ENCODE peak calls at places on chromosomes 16 and 17, in ten cellular contexts. One of them, this sample, is unnamed.

GRCh38 chr16:62363451-62363850 is 327.2 kb upstream of the CDH8 start:
- DNase-seq in PC-9: no peak
- DNase-seq in neural crest cell: no peak
- DNase-seq in GM13976: no peak
- DNase-seq in endothelial cell: no peak
- DNase-seq in pancreas: no peak
- DNase-seq in cardiac muscle cell: no peak
- DNase-seq in fibroblast of the aortic adventitia: no peak
- DNase-seq in mesothelial cell of epicardium: no peak
- DNase-seq in heart right ventricle: no peak
- DNase-seq in this sample: no peak

GRCh38 chr17:81123052-81124048 is 42.0 kb upstream of the PVALEF start:
- DNase-seq in GM13976: no peak
- DNase-seq in heart right ventricle: no peak
- DNase-seq in pancreas: no peak
- DNase-seq in PC-9: no peak
- DNase-seq in fibroblast of the aortic adventitia: no peak
- DNase-seq in cardiac muscle cell: no peak
- DNase-seq in mesothelial cell of epicardium: no peak
- DNase-seq in neural crest cell: no peak
- DNase-seq in endothelial cell: no peak
- DNase-seq in this sample: no peak

GRCh38 chr16:75305364-75306101 is 54.1 kb upstream of the BCAR1 start:
- DNase-seq in GM13976: peak; percentile 49
- DNase-seq in mesothelial cell of epicardium: no peak
- DNase-seq in neural crest cell: no peak
- DNase-seq in pancreas: peak; percentile 78
- DNase-seq in heart right ventricle: peak; percentile 41
- DNase-seq in PC-9: peak; percentile 85
- DNase-seq in endothelial cell: peak; percentile 44
- DNase-seq in fibroblast of the aortic adventitia: peak; percentile 100
- DNase-seq in cardiac muscle cell: peak; percentile 99
- DNase-seq in this sample: no peak

GRCh38 chr16:2912330-2913199 is 834 bp downstream of the FLYWCH1 start:
- DNase-seq in fibroblast of the aortic adventitia: peak; percentile 82
- DNase-seq in GM13976: no peak
- DNase-seq in mesothelial cell of epicardium: no peak
- DNase-seq in cardiac muscle cell: peak; percentile 79
- DNase-seq in neural crest cell: no peak
- DNase-seq in endothelial cell: peak; percentile 31
- DNase-seq in heart right ventricle: peak; percentile 38
- DNase-seq in PC-9: peak; percentile 25
- DNase-seq in pancreas: no peak
- DNase-seq in this sample: no peak

GRCh38 chr17:32517982-32518381 is 31.2 kb downstream of the CDK5R1 start:
- DNase-seq in neural crest cell: no peak
- DNase-seq in fibroblast of the aortic adventitia: no peak
- DNase-seq in pancreas: no peak
- DNase-seq in heart right ventricle: no peak
- DNase-seq in endothelial cell: no peak
- DNase-seq in PC-9: no peak
- DNase-seq in cardiac muscle cell: no peak
- DNase-seq in GM13976: no peak
- DNase-seq in mesothelial cell of epicardium: no peak
- DNase-seq in this sample: no peak

GRCh38 chr16:84361546-84361945 is 6.8 kb upstream of the ATP2C2 start:
- DNase-seq in PC-9: no peak
- DNase-seq in fibroblast of the aortic adventitia: no peak
- DNase-seq in cardiac muscle cell: no peak
- DNase-seq in mesothelial cell of epicardium: no peak
- DNase-seq in endothelial cell: no peak
- DNase-seq in GM13976: no peak
- DNase-seq in heart right ventricle: no peak
- DNase-seq in pancreas: no peak
- DNase-seq in neural crest cell: no peak
- DNase-seq in this sample: no peak

GRCh38 chr17:13002761-13003453 is 14.9 kb downstream of the ELAC2 start:
- DNase-seq in cardiac muscle cell: peak; percentile 86
- DNase-seq in neural crest cell: peak; percentile 88
- DNase-seq in mesothelial cell of epicardium: peak; percentile 62
- DNase-seq in endothelial cell: peak; percentile 75
- DNase-seq in GM13976: peak; percentile 77
- DNase-seq in pancreas: peak; percentile 41
- DNase-seq in PC-9: peak; percentile 50
- DNase-seq in heart right ventricle: peak; percentile 77
- DNase-seq in fibroblast of the aortic adventitia: peak; percentile 86
- DNase-seq in this sample: peak; percentile 59

GRCh38 chr17:51059781-51060180 is 60.9 kb downstream of the SPAG9 start:
- DNase-seq in fibroblast of the aortic adventitia: peak; percentile 60
- DNase-seq in endothelial cell: no peak
- DNase-seq in cardiac muscle cell: peak; percentile 25
- DNase-seq in GM13976: no peak
- DNase-seq in heart right ventricle: no peak
- DNase-seq in PC-9: no peak
- DNase-seq in pancreas: no peak
- DNase-seq in neural crest cell: no peak
- DNase-seq in mesothelial cell of epicardium: no peak
- DNase-seq in this sample: no peak

GRCh38 chr17:6425407-6425806 is 9.5 kb downstream of the AIPL1 start:
- DNase-seq in mesothelial cell of epicardium: no peak
- DNase-seq in GM13976: no peak
- DNase-seq in heart right ventricle: no peak
- DNase-seq in cardiac muscle cell: no peak
- DNase-seq in PC-9: no peak
- DNase-seq in neural crest cell: no peak
- DNase-seq in fibroblast of the aortic adventitia: no peak
- DNase-seq in endothelial cell: no peak
- DNase-seq in pancreas: no peak
- DNase-seq in this sample: no peak
- TF ChIP-seq CTCF in mesothelial cell of epicardium: no peak
- TF ChIP-seq CTCF in GM13976: no peak
- TF ChIP-seq CTCF in heart right ventricle: no peak
- TF ChIP-seq CTCF in cardiac muscle cell: no peak
- TF ChIP-seq CTCF in PC-9: no peak
- TF ChIP-seq CTCF in neural crest cell: no peak
- TF ChIP-seq CTCF in fibroblast of the aortic adventitia: no peak
- TF ChIP-seq CTCF in endothelial cell: no peak
- TF ChIP-seq CTCF in pancreas: no peak
- TF ChIP-seq CTCF in this sample: no peak

DNA sequence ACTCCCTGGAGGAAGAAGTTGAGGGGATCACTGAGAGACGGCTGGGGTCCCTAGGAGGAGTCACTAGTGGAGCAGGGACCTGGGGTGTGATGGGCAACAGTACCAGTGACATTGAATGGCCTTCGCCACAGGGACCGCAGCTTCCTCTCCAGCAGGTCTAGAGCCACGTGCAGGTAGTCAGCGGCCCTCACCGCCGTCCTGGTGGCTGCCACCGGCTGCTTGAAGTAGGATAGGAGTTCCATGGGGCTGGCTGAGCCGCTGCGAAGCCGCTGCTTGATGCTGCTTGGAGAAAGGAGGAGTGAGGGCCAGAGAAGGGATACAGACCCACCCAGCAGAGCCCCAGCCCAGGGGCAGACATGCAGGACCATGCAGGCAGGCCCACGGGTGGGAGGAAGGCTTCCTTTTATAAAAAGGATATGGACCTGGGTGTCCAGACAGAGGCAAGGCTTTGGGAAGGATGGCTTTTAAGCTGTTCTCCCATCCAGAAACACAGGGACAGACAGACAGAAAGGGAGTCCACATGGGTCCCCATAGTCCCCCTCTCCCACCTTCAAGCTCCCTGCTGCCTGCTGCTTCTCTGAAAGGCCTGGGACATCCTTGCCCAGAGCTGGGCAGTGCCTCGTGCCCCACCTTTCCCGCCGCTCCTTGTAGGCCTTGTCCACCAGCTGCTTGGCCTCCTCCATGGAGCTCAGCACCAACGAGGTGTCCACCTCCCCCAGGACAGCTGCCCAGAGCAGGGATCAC is 827 bp downstream of the MPO start:
- DNase-seq in mesothelial cell of epicardium: no peak
- DNase-seq in pancreas: no peak
- DNase-seq in GM13976: peak; percentile 33
- DNase-seq in neural crest cell: no peak
- DNase-seq in endothelial cell: no peak
- DNase-seq in PC-9: no peak
- DNase-seq in heart right ventricle: no peak
- DNase-seq in fibroblast of the aortic adventitia: no peak
- DNase-seq in cardiac muscle cell: no peak
- DNase-seq in this sample: no peak
- TF ChIP-seq CTCF in mesothelial cell of epicardium: no peak
- TF ChIP-seq CTCF in pancreas: no peak
- TF ChIP-seq CTCF in GM13976: no peak
- TF ChIP-seq CTCF in neural crest cell: no peak
- TF ChIP-seq CTCF in endothelial cell: no peak
- TF ChIP-seq CTCF in PC-9: no peak
- TF ChIP-seq CTCF in heart right ventricle: no peak
- TF ChIP-seq CTCF in fibroblast of the aortic adventitia: no peak
- TF ChIP-seq CTCF in cardiac muscle cell: no peak
- TF ChIP-seq CTCF in this sample: no peak

GRCh38 chr16:55543470-55543869 is 23.0 kb upstream of the CAPNS2 start:
- DNase-seq in heart right ventricle: no peak
- DNase-seq in PC-9: no peak
- DNase-seq in GM13976: no peak
- DNase-seq in pancreas: no peak
- DNase-seq in cardiac muscle cell: peak; percentile 63
- DNase-seq in mesothelial cell of epicardium: no peak
- DNase-seq in endothelial cell: no peak
- DNase-seq in fibroblast of the aortic adventitia: peak; percentile 72
- DNase-seq in neural crest cell: no peak
- DNase-seq in this sample: no peak
- TF ChIP-seq CTCF in heart right ventricle: peak; percentile 56
- TF ChIP-seq CTCF in PC-9: peak; percentile 74
- TF ChIP-seq CTCF in GM13976: no peak
- TF ChIP-seq CTCF in pancreas: no peak
- TF ChIP-seq CTCF in cardiac muscle cell: peak; percentile 33
- TF ChIP-seq CTCF in mesothelial cell of epicardium: peak; percentile 42
- TF ChIP-seq CTCF in endothelial cell: no peak
- TF ChIP-seq CTCF in fibroblast of the aortic adventitia: peak; percentile 15
- TF ChIP-seq CTCF in neural crest cell: peak; percentile 63
- TF ChIP-seq CTCF in this sample: no peak

GRCh38 chr17:59897090-59897489 is 4.2 kb downstream of the RPS6KB1 start:
- DNase-seq in GM13976: no peak
- DNase-seq in heart right ventricle: no peak
- DNase-seq in neural crest cell: no peak
- DNase-seq in cardiac muscle cell: no peak
- DNase-seq in pancreas: no peak
- DNase-seq in endothelial cell: no peak
- DNase-seq in mesothelial cell of epicardium: no peak
- DNase-seq in fibroblast of the aortic adventitia: peak; percentile 7
- DNase-seq in PC-9: no peak
- DNase-seq in this sample: no peak

GRCh38 chr17:59903455-59903854 is 10.5 kb downstream of the RPS6KB1 start:
- DNase-seq in cardiac muscle cell: no peak
- DNase-seq in PC-9: no peak
- DNase-seq in neural crest cell: no peak
- DNase-seq in fibroblast of the aortic adventitia: no peak
- DNase-seq in heart right ventricle: no peak
- DNase-seq in GM13976: no peak
- DNase-seq in pancreas: no peak
- DNase-seq in endothelial cell: no peak
- DNase-seq in mesothelial cell of epicardium: no peak
- DNase-seq in this sample: no peak

GRCh38 chr17:59901604-59902003 is 8.7 kb downstream of the RPS6KB1 start:
- DNase-seq in PC-9: no peak
- DNase-seq in cardiac muscle cell: no peak
- DNase-seq in pancreas: no peak
- DNase-seq in GM13976: no peak
- DNase-seq in mesothelial cell of epicardium: no peak
- DNase-seq in heart right ventricle: no peak
- DNase-seq in neural crest cell: no peak
- DNase-seq in fibroblast of the aortic adventitia: no peak
- DNase-seq in endothelial cell: no peak
- DNase-seq in this sample: no peak

GRCh38 chr17:59893617-59894100 is 738 bp downstream of the RPS6KB1 start:
- DNase-seq in pancreas: no peak
- DNase-seq in PC-9: no peak
- DNase-seq in neural crest cell: no peak
- DNase-seq in endothelial cell: peak; percentile 17
- DNase-seq in mesothelial cell of epicardium: no peak
- DNase-seq in cardiac muscle cell: peak; percentile 13
- DNase-seq in heart right ventricle: no peak
- DNase-seq in fibroblast of the aortic adventitia: peak; percentile 17
- DNase-seq in GM13976: no peak
- DNase-seq in this sample: peak; percentile 16

GRCh38 chr17:59899099-59899498 is 6.2 kb downstream of the RPS6KB1 start:
- DNase-seq in GM13976: no peak
- DNase-seq in cardiac muscle cell: peak; percentile 54
- DNase-seq in fibroblast of the aortic adventitia: peak; percentile 69
- DNase-seq in mesothelial cell of epicardium: no peak
- DNase-seq in endothelial cell: no peak
- DNase-seq in pancreas: no peak
- DNase-seq in heart right ventricle: no peak
- DNase-seq in PC-9: no peak
- DNase-seq in neural crest cell: no peak
- DNase-seq in this sample: no peak
- TF ChIP-seq CTCF in GM13976: no peak
- TF ChIP-seq CTCF in cardiac muscle cell: peak; percentile 40
- TF ChIP-seq CTCF in fibroblast of the aortic adventitia: peak; percentile 67
- TF ChIP-seq CTCF in mesothelial cell of epicardium: no peak
- TF ChIP-seq CTCF in endothelial cell: no peak
- TF ChIP-seq CTCF in pancreas: no peak
- TF ChIP-seq CTCF in heart right ventricle: peak; percentile 33
- TF ChIP-seq CTCF in PC-9: no peak
- TF ChIP-seq CTCF in neural crest cell: no peak
- TF ChIP-seq CTCF in this sample: no peak

GRCh38 chr16:8496364-8496763 is 93.9 kb downstream of the TMEM114 start:
- DNase-seq in cardiac muscle cell: no peak
- DNase-seq in fibroblast of the aortic adventitia: no peak
- DNase-seq in PC-9: no peak
- DNase-seq in endothelial cell: no peak
- DNase-seq in heart right ventricle: no peak
- DNase-seq in mesothelial cell of epicardium: no peak
- DNase-seq in pancreas: no peak
- DNase-seq in neural crest cell: no peak
- DNase-seq in GM13976: no peak
- DNase-seq in this sample: no peak

GRCh38 chr16:8489580-8489979 is 100.7 kb downstream of the TMEM114 start:
- DNase-seq in mesothelial cell of epicardium: no peak
- DNase-seq in cardiac muscle cell: no peak
- DNase-seq in PC-9: no peak
- DNase-seq in endothelial cell: no peak
- DNase-seq in heart right ventricle: no peak
- DNase-seq in pancreas: no peak
- DNase-seq in fibroblast of the aortic adventitia: no peak
- DNase-seq in neural crest cell: no peak
- DNase-seq in GM13976: no peak
- DNase-seq in this sample: no peak

GRCh38 chr16:8492690-8493089 is 97.6 kb downstream of the TMEM114 start:
- DNase-seq in fibroblast of the aortic adventitia: no peak
- DNase-seq in mesothelial cell of epicardium: no peak
- DNase-seq in endothelial cell: no peak
- DNase-seq in cardiac muscle cell: no peak
- DNase-seq in PC-9: no peak
- DNase-seq in pancreas: no peak
- DNase-seq in GM13976: no peak
- DNase-seq in heart right ventricle: no peak
- DNase-seq in neural crest cell: no peak
- DNase-seq in this sample: no peak

GRCh38 chr16:8493885-8494487 is 96.3 kb downstream of the TMEM114 start:
- DNase-seq in fibroblast of the aortic adventitia: no peak
- DNase-seq in mesothelial cell of epicardium: no peak
- DNase-seq in endothelial cell: no peak
- DNase-seq in pancreas: no peak
- DNase-seq in GM13976: no peak
- DNase-seq in neural crest cell: no peak
- DNase-seq in heart right ventricle: no peak
- DNase-seq in cardiac muscle cell: no peak
- DNase-seq in PC-9: no peak
- DNase-seq in this sample: no peak
- TF ChIP-seq CTCF in fibroblast of the aortic adventitia: no peak
- TF ChIP-seq CTCF in mesothelial cell of epicardium: no peak
- TF ChIP-seq CTCF in endothelial cell: no peak
- TF ChIP-seq CTCF in pancreas: no peak
- TF ChIP-seq CTCF in GM13976: no peak
- TF ChIP-seq CTCF in neural crest cell: peak; percentile 37
- TF ChIP-seq CTCF in heart right ventricle: no peak
- TF ChIP-seq CTCF in cardiac muscle cell: no peak
- TF ChIP-seq CTCF in PC-9: no peak
- TF ChIP-seq CTCF in this sample: no peak